ENCODE peak calls at places on chromosomes 2 and 18, in seven cellular contexts. Y is right atrium auricular region; Z is stomach; C is spleen; B is A549; W is CD8-positive, alpha-beta T cell; A is tibial artery. J is an unnamed sample.

GRCh38 chr18:1578505-1578904 is 673.8 kb downstream of the ADCYAP1 start:
- DNase-seq in Y (no peak), Z (no peak), C (no peak), B (no peak), W (no peak), A (peak; percentile 26), J (peak; percentile 7)

GRCh38 chr2:62570861-62571698 is 65.1 kb upstream of the TMEM17 start:
- DNase-seq in Y (no peak), Z (peak; percentile 49), C (no peak), B (peak; percentile 63), W (no peak), A (no peak), J (peak; percentile 58)

GRCh38 chr18:49249523-49249922 is 210.9 kb downstream of the DYM start:
- DNase-seq in Y (no peak), Z (no peak), C (no peak), B (peak; percentile 12), W (no peak), A (no peak), J (no peak)

GRCh38 chr18:74353169-74353775 is 37.6 kb downstream of the C18orf63 start:
- DNase-seq in Y (peak; percentile 75), Z (peak; percentile 69), C (no peak), B (peak; percentile 61), W (peak; percentile 42), A (peak; percentile 60), J (peak; percentile 76)

GRCh38 chr2:147927053-147927588 is 82.3 kb downstream of the ACVR2A start:
- DNase-seq in Y (no peak), Z (no peak), C (no peak), B (no peak), W (no peak), A (no peak), J (no peak)

GRCh38 chr18:25016666-25017065 is 335.3 kb downstream of the ZNF521 start:
- DNase-seq in Y (no peak), Z (no peak), C (no peak), B (peak; percentile 1), W (no peak), A (no peak), J (no peak)

GRCh38 chr18:57077786-57078552 is 68.9 kb upstream of the BOD1L2 start:
- DNase-seq in Y (no peak), Z (no peak), C (peak; percentile 80), B (no peak), W (no peak), A (no peak), J (no peak)

GRCh38 chr2:32425719-32426141 is 68.9 kb downstream of the BIRC6 start:
- DNase-seq in Y (no peak), Z (no peak), C (no peak), B (no peak), W (no peak), A (no peak), J (no peak)

GRCh38 chr2:118580651-118581050 is 266.8 kb downstream of the EN1 start:
- DNase-seq in Y (no peak), Z (no peak), C (no peak), B (no peak), W (no peak), A (no peak), J (no peak)

GRCh38 chr2:102238778-102239177 is 52.0 kb downstream of the IL1RL2 start:
- DNase-seq in Y (no peak), Z (no peak), C (no peak), B (no peak), W (no peak), A (no peak), J (no peak)

GRCh38 chr18:74251297-74252031 is 40.3 kb downstream of the CYB5A start:
- DNase-seq in Y (no peak), Z (no peak), C (no peak), B (peak; percentile 77), W (no peak), A (peak; percentile 36), J (no peak)

GRCh38 chr2:156476516-156477206 is 40.5 kb downstream of the GPD2 start:
- DNase-seq in Y (no peak), Z (no peak), C (no peak), B (no peak), W (no peak), A (no peak), J (no peak)

GRCh38 chr2:9002637-9003365 is 683 bp downstream of the MBOAT2 start:
- DNase-seq in Y (no peak), Z (no peak), C (peak; percentile 87), B (peak; percentile 37), W (no peak), A (no peak), J (no peak)

GRCh38 chr2:95158891-95159619 is 593 bp downstream of the ZNF514 start:
- DNase-seq in Y (no peak), Z (peak; percentile 45), C (peak; percentile 88), B (peak; percentile 51), W (no peak), A (peak; percentile 40), J (peak; percentile 62)

GRCh38 chr18:54052259-54052658 is 172.2 kb downstream of the MBD2 start:
- DNase-seq in Y (no peak), Z (no peak), C (no peak), B (no peak), W (no peak), A (no peak), J (no peak)

DNA sequence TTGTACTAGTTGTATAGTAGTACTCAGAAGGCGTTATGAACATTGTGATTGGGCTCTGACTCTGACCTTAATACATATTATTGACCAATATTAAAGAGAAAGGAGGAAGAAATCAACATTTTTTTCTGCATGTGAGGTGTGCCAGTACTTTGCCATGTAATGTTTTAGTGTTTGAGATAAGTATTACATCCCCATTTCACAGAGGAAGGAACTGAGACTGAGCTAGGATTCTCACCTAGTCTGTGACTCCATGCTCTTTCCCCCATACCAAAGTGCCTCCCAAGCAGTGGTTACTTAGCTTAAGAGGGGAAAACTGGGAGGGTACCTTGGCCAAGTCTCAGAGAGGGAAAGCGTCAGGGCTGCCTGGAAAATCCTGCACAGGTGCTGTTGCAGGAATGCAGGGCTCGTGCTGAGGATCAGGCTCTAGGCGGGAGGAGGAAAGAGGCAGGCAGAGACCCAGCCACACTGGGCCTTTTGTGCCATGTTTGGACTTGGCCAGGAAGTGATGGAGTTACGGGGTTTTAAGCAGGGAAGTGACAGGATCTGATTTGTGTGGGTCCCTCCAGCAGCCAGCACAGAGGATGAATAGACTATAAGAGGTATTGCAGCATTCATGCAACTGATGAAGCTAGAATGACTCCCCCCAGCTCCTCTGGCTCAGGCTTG is 1.7 kb downstream of the PNKD start:
- DNase-seq in Y (no peak), Z (no peak), C (no peak), B (no peak), W (no peak), A (no peak), J (no peak)
- H3K4me1 ChIP-seq in Y (peaks cover 40% of the 10 kb centered on the region), Z (peaks cover 84% of the 10 kb centered on the region), C (peaks cover 43% of the 10 kb centered on the region), B (peaks cover 25% of the 10 kb centered on the region), W (peaks cover 31% of the 10 kb centered on the region), A (peaks cover 30% of the 10 kb centered on the region), J (peaks cover 57% of the 10 kb centered on the region)

DNA sequence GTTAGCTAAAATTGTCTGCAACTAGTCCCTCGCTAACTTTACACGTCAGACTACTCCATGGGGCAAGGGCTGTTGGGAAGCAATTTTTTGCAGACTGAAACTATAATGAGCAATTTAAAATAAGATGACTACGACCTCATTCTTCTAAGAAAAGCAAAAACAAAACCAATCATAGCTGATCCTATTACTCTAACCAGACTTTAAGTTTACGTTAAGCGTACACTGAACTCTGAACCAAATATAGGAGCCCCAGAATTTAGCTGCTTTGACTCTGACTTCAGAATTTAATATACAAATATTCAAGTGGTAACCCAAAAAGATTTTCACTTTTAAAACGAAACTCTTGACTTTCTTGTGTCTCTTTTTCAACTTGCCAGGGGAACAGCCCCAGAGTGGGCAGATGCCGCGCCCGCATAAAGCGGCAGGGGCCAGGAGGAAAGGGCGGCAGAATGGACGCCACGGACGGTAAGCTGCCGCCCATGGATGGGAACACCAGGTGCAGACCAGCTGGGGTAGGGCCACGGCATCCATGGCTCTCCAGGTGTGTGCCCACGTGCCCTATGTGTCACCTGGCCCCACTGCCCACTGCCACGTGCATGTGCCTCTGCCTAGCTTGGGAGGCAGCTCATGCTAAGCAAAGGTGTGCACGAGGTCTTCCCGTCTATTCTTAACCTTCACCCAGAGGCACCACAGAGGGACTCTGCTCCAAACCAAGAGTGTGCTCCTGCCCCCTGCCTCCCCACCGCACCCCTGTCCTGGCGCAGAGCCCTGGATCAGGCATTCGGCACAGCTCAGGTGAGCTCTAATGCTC is 217.6 kb downstream of the HDAC4 start:
- DNase-seq in Y (no peak), Z (no peak), C (peak; percentile 63), B (no peak), W (no peak), A (peak; percentile 17), J (no peak)
- H3K27ac ChIP-seq in Y (no peak overlapping the region), Z (no peak overlapping the region), C (no peak overlapping the region), B (no peak overlapping the region), W (no peak overlapping the region), A (no peak overlapping the region), J (no peak overlapping the region)

DNA sequence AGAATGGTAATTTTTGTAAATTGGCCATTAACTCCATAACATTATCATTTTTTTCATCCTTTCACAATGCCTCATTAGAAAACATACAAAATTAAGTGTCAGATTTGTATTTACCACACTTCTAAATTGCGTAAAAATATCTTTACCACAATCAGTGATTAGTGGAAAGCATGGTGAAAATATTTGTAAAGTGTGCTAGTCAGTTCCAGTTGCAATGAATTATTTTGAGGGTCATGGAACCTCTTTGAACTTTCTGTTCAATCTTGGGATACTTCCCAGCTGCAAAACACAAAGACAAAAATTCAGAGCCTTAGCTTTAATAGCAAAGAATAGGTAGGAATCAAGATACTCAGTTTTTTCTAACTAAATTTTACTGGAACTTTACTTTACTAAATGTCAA is 4.0 kb upstream of the COL3A1 start:
- DNase-seq in Y (no peak), Z (no peak), C (no peak), B (no peak), W (no peak), A (no peak), J (no peak)
- H3K4me1 ChIP-seq in Y (no peaks in the 10 kb centered on the region), Z (peaks cover 10% of the 10 kb centered on the region), C (no peaks in the 10 kb centered on the region), B (peaks cover 10% of the 10 kb centered on the region), W (no peaks in the 10 kb centered on the region), A (peaks cover 17% of the 10 kb centered on the region), J (peaks cover 7% of the 10 kb centered on the region)

GRCh38 chr2:231378028-231378722 is 17.3 kb upstream of the B3GNT7 start:
- DNase-seq in Y (no peak), Z (peak; percentile 61), C (no peak), B (peak; percentile 33), W (no peak), A (no peak), J (peak; percentile 39)

GRCh38 chr2:231379266-231380215 is 16.0 kb upstream of the B3GNT7 start:
- DNase-seq in Y (no peak), Z (peak; percentile 45), C (no peak), B (peak; percentile 75), W (no peak), A (no peak), J (no peak)

GRCh38 chr2:231380991-231381847 is 14.3 kb upstream of the B3GNT7 start:
- DNase-seq in Y (no peak), Z (no peak), C (no peak), B (no peak), W (no peak), A (no peak), J (no peak)

GRCh38 chr2:231382116-231382515 is 13.4 kb upstream of the B3GNT7 start:
- DNase-seq in Y (no peak), Z (no peak), C (no peak), B (no peak), W (no peak), A (no peak), J (no peak)

DNA sequence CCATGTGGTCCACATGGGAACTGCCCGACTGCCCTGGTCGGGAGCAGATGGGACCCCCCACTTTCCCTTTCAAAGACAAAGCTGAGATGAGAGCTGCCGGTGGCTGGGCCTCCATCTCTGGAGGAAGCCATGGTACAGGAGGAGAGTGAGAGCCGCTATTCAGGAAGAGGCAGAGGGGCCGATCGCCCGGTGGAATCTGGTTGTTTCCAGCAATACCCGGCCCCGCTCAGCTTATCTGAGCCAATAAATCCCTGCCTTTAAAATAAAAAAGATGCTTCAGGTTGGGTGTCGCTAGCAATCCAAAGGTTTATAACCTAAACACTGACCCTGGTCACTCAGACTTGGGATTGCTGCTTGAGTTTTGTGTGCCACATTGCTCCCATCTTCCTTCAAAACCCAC is 15.2 kb upstream of the B3GNT7 start:
- DNase-seq in Y (no peak), Z (no peak), C (no peak), B (no peak), W (no peak), A (no peak), J (no peak)
- H3K27ac ChIP-seq in Y (no peak overlapping the region), Z (peak overlapping the region; percentile 59), C (no peak overlapping the region), B (no peak overlapping the region), W (no peak overlapping the region), A (no peak overlapping the region), J (no peak overlapping the region)